ENCODE peak calls at places on chromosome 22, in eight cellular contexts. J, F, Q, D, X, Y, W and N are unnamed samples.

GRCh38 chr22:47005506-47006408 is 243.3 kb downstream of the TBC1D22A start:
- DNase-seq in J (no peak), F (no peak), Q (no peak), D (no peak), X (no peak), Y (no peak), W (no peak), N (no peak)

GRCh38 chr22:47213571-47214230 is 451.3 kb downstream of the TBC1D22A start:
- DNase-seq in J (peak), F (peak), Q (peak), D (peak), X (peak), Y (peak), W (peak), N (peak)

GRCh38 chr22:50477923-50478322 is 3.1 kb upstream of the SBF1 start:
- DNase-seq in J (no peak), F (no peak), Q (no peak), D (no peak), X (no peak), Y (no peak), W (no peak), N (no peak)

GRCh38 chr22:43060213-43060612 is 29.0 kb downstream of the TTLL1 start:
- DNase-seq in J (peak), F (peak), Q (no peak), D (no peak), X (peak), Y (no peak), W (peak), N (no peak)

GRCh38 chr22:30286813-30287625 is 2.3 kb downstream of the CASTOR1 start:
- DNase-seq in J (peak), F (peak), Q (no peak), D (peak), X (peak), Y (peak), W (peak), N (peak)

GRCh38 chr22:29375436-29376076 is 12.8 kb downstream of the AP1B1 start:
- DNase-seq in J (no peak), F (no peak), Q (no peak), D (no peak), X (peak), Y (no peak), W (no peak), N (no peak)

GRCh38 chr22:27603111-27603822 is 198.3 kb downstream of the MN1 start:
- DNase-seq in J (no peak), F (no peak), Q (no peak), D (no peak), X (no peak), Y (no peak), W (no peak), N (no peak)

GRCh38 chr22:21968452-21969129 is 14.0 kb downstream of the TOP3B start:
- DNase-seq in J (no peak), F (no peak), Q (no peak), D (no peak), X (no peak), Y (no peak), W (no peak), N (no peak)

GRCh38 chr22:32073823-32074380 is 30.8 kb downstream of the SLC5A1 start:
- DNase-seq in J (no peak), F (no peak), Q (no peak), D (no peak), X (no peak), Y (no peak), W (no peak), N (no peak)

GRCh38 chr22:19889951-19890350 is 35.3 kb upstream of the GNB1L start:
- DNase-seq in J (no peak), F (no peak), Q (no peak), D (peak), X (no peak), Y (no peak), W (no peak), N (no peak)

GRCh38 chr22:19890502-19891349 is 36.1 kb upstream of the GNB1L start:
- DNase-seq in J (no peak), F (no peak), Q (no peak), D (no peak), X (no peak), Y (no peak), W (no peak), N (no peak)

GRCh38 chr22:19892925-19893324 is 38.3 kb upstream of the GNB1L start:
- DNase-seq in J (no peak), F (no peak), Q (no peak), D (no peak), X (no peak), Y (no peak), W (no peak), N (no peak)

GRCh38 chr22:19892249-19892879 is 37.7 kb upstream of the GNB1L start:
- DNase-seq in J (peak), F (no peak), Q (no peak), D (no peak), X (peak), Y (no peak), W (no peak), N (no peak)

GRCh38 chr22:19891350-19892248 is 36.9 kb upstream of the GNB1L start:
- DNase-seq in J (peak), F (no peak), Q (no peak), D (no peak), X (peak), Y (no peak), W (peak), N (no peak)
- TF ChIP-seq CTCF in J (no peak), F (no peak), Q (no peak), D (no peak), X (no peak), Y (no peak), W (no peak), N (no peak)

GRCh38 chr22:37768273-37768672 is 39.5 kb upstream of the GCAT start:
- DNase-seq in J (no peak), F (no peak), Q (no peak), D (no peak), X (no peak), Y (no peak), W (no peak), N (no peak)
- TF ChIP-seq CTCF in J (no peak), F (peak), Q (no peak), D (no peak), X (peak), Y (no peak), W (no peak), N (peak)

GRCh38 chr22:46001046-46001425 is 24.1 kb upstream of the WNT7B start:
- DNase-seq in J (no peak), F (no peak), Q (no peak), D (peak), X (no peak), Y (no peak), W (no peak), N (no peak)
- TF ChIP-seq CTCF in J (no peak), F (no peak), Q (no peak), D (no peak), X (no peak), Y (no peak), W (no peak), N (no peak)

DNA sequence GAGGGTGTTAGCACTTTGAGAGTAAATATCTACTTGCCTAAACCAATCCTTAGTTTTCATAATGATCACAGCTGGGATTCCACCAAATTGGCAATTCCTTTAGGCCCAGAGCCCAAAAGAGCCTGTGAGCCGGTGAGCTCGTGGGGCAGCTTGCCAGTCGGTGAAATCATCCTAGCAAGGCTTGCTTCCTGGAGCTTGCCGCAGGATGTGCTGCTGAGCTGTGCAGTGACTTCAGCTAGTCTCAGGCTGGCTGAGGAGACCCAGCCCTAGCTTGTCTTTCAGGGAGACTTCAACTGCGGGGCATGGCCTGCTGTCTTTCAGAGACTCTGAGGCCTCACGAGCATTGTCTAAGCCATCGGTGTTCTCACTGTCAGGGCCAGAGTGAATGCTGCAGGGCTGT is 73.6 kb upstream of the SUSD2 start:
- DNase-seq in J (peak), F (no peak), Q (peak), D (peak), X (peak), Y (no peak), W (no peak), N (no peak)
- TF ChIP-seq CTCF in J (no peak), F (no peak), Q (peak), D (no peak), X (peak), Y (no peak), W (no peak), N (no peak)

GRCh38 chr22:36104435-36104834 is 56.1 kb downstream of the APOL3 start:
- DNase-seq in J (no peak), F (no peak), Q (peak), D (no peak), X (no peak), Y (no peak), W (no peak), N (no peak)
- TF ChIP-seq CTCF in J (no peak), F (peak), Q (no peak), D (no peak), X (no peak), Y (no peak), W (no peak), N (no peak)